ENCODE peak calls at places on chromosomes 7 and 10, in four cellular contexts. F, I, Y and T are unnamed samples.

GRCh38 chr10:95287281-95287680 is 3.5 kb downstream of the PDLIM1 start:
- DNase-seq in F (no peak), I (no peak), Y (no peak), T (no peak)

GRCh38 chr10:76026176-76026771 is 594.9 kb downstream of the LRMDA start:
- DNase-seq in F (no peak), I (peak), Y (no peak), T (no peak)

GRCh38 chr7:4154882-4155281 is 527.2 kb upstream of the FOXK1 start:
- DNase-seq in F (no peak), I (no peak), Y (no peak), T (no peak)

GRCh38 chr7:82562716-82563404 is 119.3 kb upstream of the CACNA2D1 start:
- DNase-seq in F (no peak), I (no peak), Y (no peak), T (no peak)

GRCh38 chr7:141875453-141875852 is 34.2 kb upstream of the PRSS37 start:
- DNase-seq in F (no peak), I (no peak), Y (no peak), T (no peak)

GRCh38 chr10:3805227-3805790 is 20.3 kb upstream of the KLF6 start:
- DNase-seq in F (no peak), I (no peak), Y (peak), T (no peak)

GRCh38 chr7:155190608-155191536 is 106.8 kb upstream of the INSIG1 start:
- DNase-seq in F (peak), I (no peak), Y (no peak), T (peak)

GRCh38 chr7:133481676-133482075 is 228.8 kb downstream of the EXOC4 start:
- DNase-seq in F (no peak), I (no peak), Y (no peak), T (no peak)

GRCh38 chr7:22343071-22343470 is 13.9 kb downstream of the RAPGEF5 start:
- DNase-seq in F (no peak), I (no peak), Y (no peak), T (no peak)

GRCh38 chr10:132395704-132396494 is 1.1 kb upstream of the PWWP2B start:
- DNase-seq in F (peak), I (peak), Y (no peak), T (peak)

GRCh38 chr10:2980791-2981360 is 86.5 kb upstream of the PFKP start:
- DNase-seq in F (no peak), I (no peak), Y (no peak), T (no peak)

GRCh38 chr10:121823993-121824463 is 103.8 kb downstream of the ATE1 start:
- DNase-seq in F (peak), I (peak), Y (no peak), T (no peak)

GRCh38 chr7:74070619-74070920 is 13.0 kb upstream of the LIMK1 start:
- DNase-seq in F (no peak), I (no peak), Y (no peak), T (no peak)

GRCh38 chr7:98563183-98563495 is 53.9 kb upstream of the NPTX2 start:
- DNase-seq in F (no peak), I (no peak), Y (no peak), T (no peak)

GRCh38 chr7:42869131-42870020 is 42.5 kb downstream of the C7orf25 start:
- DNase-seq in F (peak), I (no peak), Y (peak), T (no peak)

GRCh38 chr10:29841724-29842649 is 207.2 kb upstream of the SVIL start:
- DNase-seq in F (no peak), I (peak), Y (no peak), T (peak)

GRCh38 chr7:102326156-102326914 is 29.9 kb downstream of the SPDYE6 start:
- DNase-seq in F (no peak), I (no peak), Y (no peak), T (no peak)

GRCh38 chr10:11617233-11617632 is 5.8 kb upstream of the USP6NL start:
- DNase-seq in F (no peak), I (no peak), Y (no peak), T (no peak)

GRCh38 chr7:10022957-10023356 is 950.7 kb upstream of the PHF14 start:
- DNase-seq in F (no peak), I (no peak), Y (no peak), T (peak)

GRCh38 chr7:133562617-133563016 is 309.7 kb downstream of the EXOC4 start:
- DNase-seq in F (no peak), I (no peak), Y (no peak), T (no peak)

GRCh38 chr10:47164126-47164799 is 135.7 kb upstream of the GDF10 start:
- DNase-seq in F (no peak), I (no peak), Y (no peak), T (no peak)

GRCh38 chr7:116368960-116369359 is 130.6 kb upstream of the CAV2 start:
- DNase-seq in F (no peak), I (no peak), Y (no peak), T (no peak)

GRCh38 chr10:113058175-113058961 is 108.3 kb downstream of the TCF7L2 start:
- DNase-seq in F (no peak), I (peak), Y (no peak), T (no peak)

GRCh38 chr7:80127412-80128150 is 7.0 kb upstream of the GNAI1 start:
- DNase-seq in F (no peak), I (peak), Y (no peak), T (peak)

GRCh38 chr7:36015733-36016132 is 137.3 kb upstream of the EEPD1 start:
- DNase-seq in F (no peak), I (no peak), Y (no peak), T (no peak)

GRCh38 chr10:72095195-72095594 is 6.8 kb upstream of the SPOCK2 start:
- DNase-seq in F (no peak), I (no peak), Y (no peak), T (no peak)

GRCh38 chr10:88918506-88918905 is 34.1 kb downstream of the ACTA2 start:
- DNase-seq in F (no peak), I (no peak), Y (no peak), T (no peak)

GRCh38 chr7:26626156-26626555 is 238.2 kb downstream of the SKAP2 start:
- DNase-seq in F (no peak), I (no peak), Y (no peak), T (no peak)

GRCh38 chr7:112031689-112032088 is 174.5 kb downstream of the DOCK4 start:
- DNase-seq in F (no peak), I (no peak), Y (no peak), T (no peak)

GRCh38 chr10:113017375-113017774 is 67.3 kb downstream of the TCF7L2 start:
- DNase-seq in F (no peak), I (no peak), Y (no peak), T (no peak)

GRCh38 chr7:30996261-30996660 is 32.5 kb downstream of the GHRHR start:
- DNase-seq in F (no peak), I (no peak), Y (no peak), T (no peak)

GRCh38 chr7:50818324-50818723 is 35.6 kb upstream of the GRB10 start:
- DNase-seq in F (no peak), I (no peak), Y (no peak), T (no peak)
- TF ChIP-seq CBFB in F (no peak), I (no peak), Y (no peak), T (no peak)

DNA sequence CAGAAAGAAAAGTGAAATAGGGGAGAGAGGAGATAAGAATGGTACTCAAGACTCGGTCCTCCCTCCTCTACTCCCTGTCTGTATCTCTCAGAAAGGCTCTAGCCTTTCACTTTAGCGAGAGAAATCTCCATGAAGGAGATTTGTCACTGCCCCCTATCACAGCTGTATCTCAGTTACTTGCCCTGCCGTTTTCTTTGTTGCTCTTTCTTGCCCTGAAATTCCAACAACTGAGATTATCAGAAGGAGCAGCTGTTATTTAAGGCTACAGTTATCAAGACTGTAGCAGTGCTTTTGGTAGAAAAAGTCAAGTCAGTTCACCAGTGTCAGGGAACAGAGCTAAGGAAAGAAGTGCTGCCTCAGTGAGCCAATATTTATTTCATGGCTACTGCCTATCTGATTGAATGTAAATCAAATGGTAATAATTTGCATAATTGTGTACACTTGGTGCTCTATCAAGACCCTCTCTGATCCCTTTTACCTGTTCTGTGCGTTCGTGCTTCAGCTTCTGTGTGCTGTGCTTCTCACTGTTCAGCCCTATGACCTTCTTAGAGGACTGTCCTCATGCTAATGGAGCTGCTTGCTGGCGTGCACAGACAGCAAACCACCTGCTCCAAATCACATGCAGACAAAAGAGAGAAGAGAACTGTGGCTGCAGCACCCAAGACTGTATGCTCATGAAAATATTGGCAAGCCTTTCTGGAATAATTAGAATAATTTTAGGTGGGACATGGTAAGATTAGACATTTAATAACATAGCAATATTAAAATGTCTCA is 180.2 kb upstream of the FAM3C start:
- DNase-seq in F (no peak), I (no peak), Y (no peak), T (no peak)
- TF ChIP-seq CBFB in F (no peak), I (no peak), Y (no peak), T (no peak)

DNA sequence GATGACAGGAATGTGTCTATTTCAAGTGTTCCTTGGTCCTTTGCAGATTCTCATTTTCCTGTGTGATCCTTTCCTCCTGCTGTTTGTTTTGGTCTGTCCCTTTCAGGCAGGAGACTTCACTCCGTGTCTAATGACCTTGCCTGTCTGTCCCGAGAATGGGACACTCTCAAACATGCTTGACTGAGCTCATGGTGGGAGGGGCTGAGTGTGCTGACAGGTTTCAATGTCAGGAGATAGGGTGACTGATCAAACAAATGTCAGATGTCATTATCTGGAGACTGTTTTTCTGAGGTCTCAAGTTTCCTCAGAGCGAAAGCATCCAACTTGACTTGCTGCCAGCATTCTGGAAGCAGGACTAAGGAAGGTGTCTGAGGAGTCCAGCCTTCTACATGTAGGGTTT is 228.9 kb upstream of the KIAA1217 start:
- DNase-seq in F (no peak), I (no peak), Y (no peak), T (no peak)
- TF ChIP-seq CBFB in F (no peak), I (no peak), Y (no peak), T (no peak)

GRCh38 chr7:39300276-39300675 is 265.9 kb upstream of the YAE1 start:
- DNase-seq in F (no peak), I (no peak), Y (no peak), T (no peak)
- TF ChIP-seq CBFB in F (no peak), I (no peak), Y (no peak), T (no peak)